ENCODE peak calls at places on chromosome 15, in four cellular contexts. One of them, this sample, is unnamed.

GRCh38 chr15:41337631-41338522 is 5.2 kb downstream of the NUSAP1 start:
- DNase-seq in NCI-H69: no peak
- DNase-seq in sciatic nerve: no peak
- DNase-seq in NCI-H1930: no peak
- DNase-seq in this sample: no peak

GRCh38 chr15:74593122-74593521 is 22.5 kb upstream of the CLK3 start:
- DNase-seq in sciatic nerve: no peak
- DNase-seq in NCI-H69: no peak
- DNase-seq in NCI-H1930: no peak
- DNase-seq in this sample: no peak

GRCh38 chr15:63599401-63600000 is 2.3 kb downstream of the FBXL22 start:
- DNase-seq in sciatic nerve: peak
- DNase-seq in NCI-H69: peak
- DNase-seq in NCI-H1930: peak
- DNase-seq in this sample: peak

GRCh38 chr15:47394410-47394809 is 322.9 kb upstream of the SEMA6D start:
- DNase-seq in sciatic nerve: no peak
- DNase-seq in NCI-H69: peak
- DNase-seq in NCI-H1930: no peak
- DNase-seq in this sample: no peak

GRCh38 chr15:34588046-34588674 is 4.7 kb upstream of the GOLGA8B start:
- DNase-seq in NCI-H69: peak
- DNase-seq in NCI-H1930: peak
- DNase-seq in sciatic nerve: peak
- DNase-seq in this sample: peak

GRCh38 chr15:100276519-100276918 is 65.3 kb downstream of the ADAMTS17 start:
- DNase-seq in NCI-H1930: no peak
- DNase-seq in sciatic nerve: no peak
- DNase-seq in NCI-H69: no peak
- DNase-seq in this sample: no peak

GRCh38 chr15:26736502-26737248 is 36.2 kb downstream of the GABRB3 start:
- DNase-seq in NCI-H69: no peak
- DNase-seq in sciatic nerve: no peak
- DNase-seq in NCI-H1930: no peak
- DNase-seq in this sample: no peak

GRCh38 chr15:63601026-63601726 is 4.0 kb downstream of the FBXL22 start:
- DNase-seq in sciatic nerve: no peak
- DNase-seq in NCI-H69: peak
- DNase-seq in NCI-H1930: no peak
- DNase-seq in this sample: no peak

GRCh38 chr15:68316061-68316804 is 38.7 kb downstream of the FEM1B start:
- DNase-seq in NCI-H1930: no peak
- DNase-seq in NCI-H69: peak
- DNase-seq in sciatic nerve: peak
- DNase-seq in this sample: no peak

GRCh38 chr15:74037171-74038117 is 42.9 kb downstream of the PML start:
- DNase-seq in NCI-H69: no peak
- DNase-seq in NCI-H1930: no peak
- DNase-seq in sciatic nerve: no peak
- DNase-seq in this sample: no peak

GRCh38 chr15:81163961-81164800 is 30.1 kb downstream of the CFAP161 start:
- DNase-seq in NCI-H1930: no peak
- DNase-seq in NCI-H69: peak
- DNase-seq in sciatic nerve: no peak
- DNase-seq in this sample: peak

GRCh38 chr15:96896766-96897165 is 566.3 kb downstream of the NR2F2 start:
- DNase-seq in NCI-H1930: no peak
- DNase-seq in NCI-H69: no peak
- DNase-seq in sciatic nerve: no peak
- DNase-seq in this sample: peak

GRCh38 chr15:101063212-101063611 is 144.1 kb downstream of the LRRK1 start:
- DNase-seq in NCI-H1930: no peak
- DNase-seq in NCI-H69: no peak
- DNase-seq in sciatic nerve: no peak
- DNase-seq in this sample: no peak

GRCh38 chr15:95468820-95469219 is 861.7 kb upstream of the NR2F2 start:
- DNase-seq in sciatic nerve: no peak
- DNase-seq in NCI-H69: no peak
- DNase-seq in NCI-H1930: no peak
- DNase-seq in this sample: no peak

GRCh38 chr15:78730955-78731354 is 80.3 kb downstream of the ADAMTS7 start:
- DNase-seq in sciatic nerve: no peak
- DNase-seq in NCI-H1930: no peak
- DNase-seq in NCI-H69: no peak
- DNase-seq in this sample: no peak

GRCh38 chr15:32986147-32986546 is 208.4 kb downstream of the FMN1 start:
- DNase-seq in NCI-H69: no peak
- DNase-seq in NCI-H1930: no peak
- DNase-seq in sciatic nerve: no peak
- DNase-seq in this sample: no peak

GRCh38 chr15:63839717-63840116 is 6.0 kb upstream of the HERC1 start:
- DNase-seq in NCI-H1930: no peak
- DNase-seq in NCI-H69: no peak
- DNase-seq in sciatic nerve: no peak
- DNase-seq in this sample: no peak

GRCh38 chr15:65401607-65402240 is 21.0 kb downstream of the IGDCC4 start:
- DNase-seq in sciatic nerve: no peak
- DNase-seq in NCI-H69: no peak
- DNase-seq in NCI-H1930: no peak
- DNase-seq in this sample: no peak

This sample was measured in GDM1.